ENCODE peak calls at places on chromosomes 11 and 22, in ten cellular contexts. One of them, this sample, is unnamed.
A peak's percentile ranks its signal among the peaks of the same experiment; 100 is the strongest.

GRCh38 chr11:43908191-43908590 is 27.6 kb downstream of the ALKBH3 start:
- DNase-seq in left ventricle myocardium superior: no peak
- DNase-seq in HT1080: no peak
- DNase-seq in T-helper 1 cell: no peak
- DNase-seq in fibroblast of pulmonary artery: no peak
- DNase-seq in stimulated activated CD4-positive, alpha-beta T cell treated with anti-CD3 and anti-CD28 coated beads, Interleukin-12 subunit alpha, Interleukin-12 subunit beta, amount 100 ng/mL, for 48 hours: no peak
- DNase-seq in renal cortical epithelial cell: no peak
- DNase-seq in breast epithelium: no peak
- DNase-seq in AG04450: no peak
- DNase-seq in foreskin fibroblast: no peak
- DNase-seq in this sample: no peak

GRCh38 chr11:108870373-108871020 is 205.6 kb downstream of the DDX10 start:
- DNase-seq in left ventricle myocardium superior: no peak
- DNase-seq in HT1080: peak; percentile 88
- DNase-seq in T-helper 1 cell: no peak
- DNase-seq in fibroblast of pulmonary artery: peak; percentile 74
- DNase-seq in stimulated activated CD4-positive, alpha-beta T cell treated with anti-CD3 and anti-CD28 coated beads, Interleukin-12 subunit alpha, Interleukin-12 subunit beta, amount 100 ng/mL, for 48 hours: no peak
- DNase-seq in renal cortical epithelial cell: peak; percentile 72
- DNase-seq in breast epithelium: no peak
- DNase-seq in AG04450: peak; percentile 34
- DNase-seq in foreskin fibroblast: peak; percentile 87
- DNase-seq in this sample: no peak

GRCh38 chr11:117547188-117547831 is 219.7 kb downstream of the CEP164 start:
- DNase-seq in left ventricle myocardium superior: no peak
- DNase-seq in HT1080: no peak
- DNase-seq in T-helper 1 cell: no peak
- DNase-seq in fibroblast of pulmonary artery: no peak
- DNase-seq in stimulated activated CD4-positive, alpha-beta T cell treated with anti-CD3 and anti-CD28 coated beads, Interleukin-12 subunit alpha, Interleukin-12 subunit beta, amount 100 ng/mL, for 48 hours: no peak
- DNase-seq in renal cortical epithelial cell: no peak
- DNase-seq in breast epithelium: no peak
- DNase-seq in AG04450: no peak
- DNase-seq in foreskin fibroblast: no peak
- DNase-seq in this sample: no peak

GRCh38 chr11:121613724-121614123 is 161.0 kb upstream of the SORL1-AS1 start:
- DNase-seq in left ventricle myocardium superior: no peak
- DNase-seq in HT1080: no peak
- DNase-seq in T-helper 1 cell: no peak
- DNase-seq in fibroblast of pulmonary artery: peak; percentile 20
- DNase-seq in stimulated activated CD4-positive, alpha-beta T cell treated with anti-CD3 and anti-CD28 coated beads, Interleukin-12 subunit alpha, Interleukin-12 subunit beta, amount 100 ng/mL, for 48 hours: no peak
- DNase-seq in renal cortical epithelial cell: peak; percentile 88
- DNase-seq in breast epithelium: no peak
- DNase-seq in AG04450: peak; percentile 55
- DNase-seq in foreskin fibroblast: peak; percentile 66
- DNase-seq in this sample: no peak

GRCh38 chr22:37109242-37109917 is at the start of gene TMPRSS6:
- DNase-seq in left ventricle myocardium superior: no peak
- DNase-seq in HT1080: no peak
- DNase-seq in T-helper 1 cell: no peak
- DNase-seq in fibroblast of pulmonary artery: no peak
- DNase-seq in stimulated activated CD4-positive, alpha-beta T cell treated with anti-CD3 and anti-CD28 coated beads, Interleukin-12 subunit alpha, Interleukin-12 subunit beta, amount 100 ng/mL, for 48 hours: no peak
- DNase-seq in renal cortical epithelial cell: no peak
- DNase-seq in breast epithelium: no peak
- DNase-seq in AG04450: no peak
- DNase-seq in foreskin fibroblast: no peak
- DNase-seq in this sample: no peak

GRCh38 chr11:1508986-1509385 is 22.4 kb upstream of the MOB2 start:
- DNase-seq in left ventricle myocardium superior: peak; percentile 30
- DNase-seq in HT1080: no peak
- DNase-seq in T-helper 1 cell: no peak
- DNase-seq in fibroblast of pulmonary artery: no peak
- DNase-seq in stimulated activated CD4-positive, alpha-beta T cell treated with anti-CD3 and anti-CD28 coated beads, Interleukin-12 subunit alpha, Interleukin-12 subunit beta, amount 100 ng/mL, for 48 hours: no peak
- DNase-seq in renal cortical epithelial cell: no peak
- DNase-seq in breast epithelium: no peak
- DNase-seq in AG04450: no peak
- DNase-seq in foreskin fibroblast: no peak
- DNase-seq in this sample: no peak

GRCh38 chr11:93000511-93001476 is 31.3 kb downstream of the MTNR1B start:
- DNase-seq in left ventricle myocardium superior: no peak
- DNase-seq in HT1080: peak; percentile 83
- DNase-seq in T-helper 1 cell: no peak
- DNase-seq in fibroblast of pulmonary artery: peak; percentile 72
- DNase-seq in stimulated activated CD4-positive, alpha-beta T cell treated with anti-CD3 and anti-CD28 coated beads, Interleukin-12 subunit alpha, Interleukin-12 subunit beta, amount 100 ng/mL, for 48 hours: no peak
- DNase-seq in renal cortical epithelial cell: peak; percentile 88
- DNase-seq in breast epithelium: no peak
- DNase-seq in AG04450: peak; percentile 71
- DNase-seq in foreskin fibroblast: peak; percentile 84
- DNase-seq in this sample: peak; percentile 44

GRCh38 chr11:11397043-11397415 is 44.0 kb upstream of the CSNK2A3 start:
- DNase-seq in left ventricle myocardium superior: no peak
- DNase-seq in HT1080: no peak
- DNase-seq in T-helper 1 cell: no peak
- DNase-seq in fibroblast of pulmonary artery: no peak
- DNase-seq in stimulated activated CD4-positive, alpha-beta T cell treated with anti-CD3 and anti-CD28 coated beads, Interleukin-12 subunit alpha, Interleukin-12 subunit beta, amount 100 ng/mL, for 48 hours: no peak
- DNase-seq in renal cortical epithelial cell: no peak
- DNase-seq in breast epithelium: no peak
- DNase-seq in AG04450: no peak
- DNase-seq in foreskin fibroblast: no peak
- DNase-seq in this sample: no peak

GRCh38 chr11:134679592-134679991 is 267.6 kb upstream of the B3GAT1 start:
- DNase-seq in left ventricle myocardium superior: no peak
- DNase-seq in HT1080: no peak
- DNase-seq in T-helper 1 cell: no peak
- DNase-seq in fibroblast of pulmonary artery: no peak
- DNase-seq in stimulated activated CD4-positive, alpha-beta T cell treated with anti-CD3 and anti-CD28 coated beads, Interleukin-12 subunit alpha, Interleukin-12 subunit beta, amount 100 ng/mL, for 48 hours: no peak
- DNase-seq in renal cortical epithelial cell: no peak
- DNase-seq in breast epithelium: no peak
- DNase-seq in AG04450: no peak
- DNase-seq in foreskin fibroblast: no peak
- DNase-seq in this sample: no peak

GRCh38 chr11:121520243-121521144 is 67.7 kb upstream of the SORL1-AS1 start:
- DNase-seq in left ventricle myocardium superior: no peak
- DNase-seq in HT1080: peak; percentile 62
- DNase-seq in T-helper 1 cell: no peak
- DNase-seq in fibroblast of pulmonary artery: peak; percentile 83
- DNase-seq in stimulated activated CD4-positive, alpha-beta T cell treated with anti-CD3 and anti-CD28 coated beads, Interleukin-12 subunit alpha, Interleukin-12 subunit beta, amount 100 ng/mL, for 48 hours: no peak
- DNase-seq in renal cortical epithelial cell: peak; percentile 33
- DNase-seq in breast epithelium: no peak
- DNase-seq in AG04450: peak; percentile 57
- DNase-seq in foreskin fibroblast: peak; percentile 88
- DNase-seq in this sample: peak; percentile 7

GRCh38 chr11:35235944-35236666 is 97.1 kb downstream of the CD44 start:
- DNase-seq in left ventricle myocardium superior: no peak
- DNase-seq in HT1080: peak; percentile 91
- DNase-seq in T-helper 1 cell: peak; percentile 56
- DNase-seq in fibroblast of pulmonary artery: no peak
- DNase-seq in stimulated activated CD4-positive, alpha-beta T cell treated with anti-CD3 and anti-CD28 coated beads, Interleukin-12 subunit alpha, Interleukin-12 subunit beta, amount 100 ng/mL, for 48 hours: peak; percentile 47
- DNase-seq in renal cortical epithelial cell: peak; percentile 94
- DNase-seq in breast epithelium: peak; percentile 70
- DNase-seq in AG04450: no peak
- DNase-seq in foreskin fibroblast: no peak
- DNase-seq in this sample: no peak

GRCh38 chr22:49574861-49575702 is 252.6 kb downstream of the BRD1 start:
- DNase-seq in left ventricle myocardium superior: peak; percentile 35
- DNase-seq in HT1080: peak; percentile 66
- DNase-seq in T-helper 1 cell: no peak
- DNase-seq in fibroblast of pulmonary artery: no peak
- DNase-seq in stimulated activated CD4-positive, alpha-beta T cell treated with anti-CD3 and anti-CD28 coated beads, Interleukin-12 subunit alpha, Interleukin-12 subunit beta, amount 100 ng/mL, for 48 hours: no peak
- DNase-seq in renal cortical epithelial cell: no peak
- DNase-seq in breast epithelium: no peak
- DNase-seq in AG04450: no peak
- DNase-seq in foreskin fibroblast: no peak
- DNase-seq in this sample: no peak

GRCh38 chr22:37485006-37485713 is 1.0 kb downstream of the MFNG start:
- DNase-seq in left ventricle myocardium superior: peak; percentile 51
- DNase-seq in HT1080: no peak
- DNase-seq in T-helper 1 cell: peak; percentile 47
- DNase-seq in fibroblast of pulmonary artery: no peak
- DNase-seq in stimulated activated CD4-positive, alpha-beta T cell treated with anti-CD3 and anti-CD28 coated beads, Interleukin-12 subunit alpha, Interleukin-12 subunit beta, amount 100 ng/mL, for 48 hours: peak; percentile 33
- DNase-seq in renal cortical epithelial cell: no peak
- DNase-seq in breast epithelium: no peak
- DNase-seq in AG04450: no peak
- DNase-seq in foreskin fibroblast: no peak
- DNase-seq in this sample: no peak

GRCh38 chr22:50318698-50319411 is 8.0 kb downstream of the DENND6B start:
- DNase-seq in left ventricle myocardium superior: no peak
- DNase-seq in HT1080: no peak
- DNase-seq in T-helper 1 cell: no peak
- DNase-seq in fibroblast of pulmonary artery: no peak
- DNase-seq in stimulated activated CD4-positive, alpha-beta T cell treated with anti-CD3 and anti-CD28 coated beads, Interleukin-12 subunit alpha, Interleukin-12 subunit beta, amount 100 ng/mL, for 48 hours: no peak
- DNase-seq in renal cortical epithelial cell: no peak
- DNase-seq in breast epithelium: no peak
- DNase-seq in AG04450: no peak
- DNase-seq in foreskin fibroblast: no peak
- DNase-seq in this sample: no peak

GRCh38 chr22:17952273-17952801 is 72.0 kb downstream of the MICAL3 start:
- DNase-seq in left ventricle myocardium superior: no peak
- DNase-seq in HT1080: no peak
- DNase-seq in T-helper 1 cell: no peak
- DNase-seq in fibroblast of pulmonary artery: no peak
- DNase-seq in stimulated activated CD4-positive, alpha-beta T cell treated with anti-CD3 and anti-CD28 coated beads, Interleukin-12 subunit alpha, Interleukin-12 subunit beta, amount 100 ng/mL, for 48 hours: no peak
- DNase-seq in renal cortical epithelial cell: peak; percentile 78
- DNase-seq in breast epithelium: no peak
- DNase-seq in AG04450: no peak
- DNase-seq in foreskin fibroblast: no peak
- DNase-seq in this sample: no peak

GRCh38 chr11:122343247-122343646 is 227.2 kb upstream of the BLID start:
- DNase-seq in left ventricle myocardium superior: no peak
- DNase-seq in HT1080: no peak
- DNase-seq in T-helper 1 cell: no peak
- DNase-seq in fibroblast of pulmonary artery: no peak
- DNase-seq in stimulated activated CD4-positive, alpha-beta T cell treated with anti-CD3 and anti-CD28 coated beads, Interleukin-12 subunit alpha, Interleukin-12 subunit beta, amount 100 ng/mL, for 48 hours: no peak
- DNase-seq in renal cortical epithelial cell: no peak
- DNase-seq in breast epithelium: no peak
- DNase-seq in AG04450: no peak
- DNase-seq in foreskin fibroblast: no peak
- DNase-seq in this sample: no peak

GRCh38 chr11:46326813-46327416 is 20.3 kb upstream of the DGKZ start:
- DNase-seq in left ventricle myocardium superior: no peak
- DNase-seq in HT1080: no peak
- DNase-seq in T-helper 1 cell: no peak
- DNase-seq in fibroblast of pulmonary artery: no peak
- DNase-seq in stimulated activated CD4-positive, alpha-beta T cell treated with anti-CD3 and anti-CD28 coated beads, Interleukin-12 subunit alpha, Interleukin-12 subunit beta, amount 100 ng/mL, for 48 hours: no peak
- DNase-seq in renal cortical epithelial cell: no peak
- DNase-seq in breast epithelium: no peak
- DNase-seq in AG04450: no peak
- DNase-seq in foreskin fibroblast: no peak
- DNase-seq in this sample: no peak

GRCh38 chr11:65417702-65418430 is 4.7 kb upstream of the NEAT1 start:
- DNase-seq in left ventricle myocardium superior: peak; percentile 64
- DNase-seq in HT1080: no peak
- DNase-seq in T-helper 1 cell: no peak
- DNase-seq in fibroblast of pulmonary artery: peak; percentile 39
- DNase-seq in stimulated activated CD4-positive, alpha-beta T cell treated with anti-CD3 and anti-CD28 coated beads, Interleukin-12 subunit alpha, Interleukin-12 subunit beta, amount 100 ng/mL, for 48 hours: peak; percentile 30
- DNase-seq in renal cortical epithelial cell: peak; percentile 40
- DNase-seq in breast epithelium: peak; percentile 58
- DNase-seq in AG04450: no peak
- DNase-seq in foreskin fibroblast: peak; percentile 60
- DNase-seq in this sample: peak; percentile 82

GRCh38 chr11:114280696-114281095 is 15.5 kb upstream of the NNMT start:
- DNase-seq in left ventricle myocardium superior: peak; percentile 65
- DNase-seq in HT1080: peak; percentile 87
- DNase-seq in T-helper 1 cell: no peak
- DNase-seq in fibroblast of pulmonary artery: peak; percentile 92
- DNase-seq in stimulated activated CD4-positive, alpha-beta T cell treated with anti-CD3 and anti-CD28 coated beads, Interleukin-12 subunit alpha, Interleukin-12 subunit beta, amount 100 ng/mL, for 48 hours: peak; percentile 8
- DNase-seq in renal cortical epithelial cell: peak; percentile 85
- DNase-seq in breast epithelium: no peak
- DNase-seq in AG04450: peak; percentile 65
- DNase-seq in foreskin fibroblast: peak; percentile 92
- DNase-seq in this sample: peak; percentile 69

GRCh38 chr11:120710354-120711187 is 199.0 kb downstream of the GRIK4 start:
- DNase-seq in left ventricle myocardium superior: peak; percentile 41
- DNase-seq in HT1080: peak; percentile 91
- DNase-seq in T-helper 1 cell: no peak
- DNase-seq in fibroblast of pulmonary artery: peak; percentile 84
- DNase-seq in stimulated activated CD4-positive, alpha-beta T cell treated with anti-CD3 and anti-CD28 coated beads, Interleukin-12 subunit alpha, Interleukin-12 subunit beta, amount 100 ng/mL, for 48 hours: no peak
- DNase-seq in renal cortical epithelial cell: peak; percentile 92
- DNase-seq in breast epithelium: no peak
- DNase-seq in AG04450: peak; percentile 77
- DNase-seq in foreskin fibroblast: peak; percentile 96
- DNase-seq in this sample: peak; percentile 70

GRCh38 chr11:17564687-17565042 is 17.6 kb downstream of the OTOG start:
- DNase-seq in left ventricle myocardium superior: no peak
- DNase-seq in HT1080: no peak
- DNase-seq in T-helper 1 cell: no peak
- DNase-seq in fibroblast of pulmonary artery: no peak
- DNase-seq in stimulated activated CD4-positive, alpha-beta T cell treated with anti-CD3 and anti-CD28 coated beads, Interleukin-12 subunit alpha, Interleukin-12 subunit beta, amount 100 ng/mL, for 48 hours: no peak
- DNase-seq in renal cortical epithelial cell: no peak
- DNase-seq in breast epithelium: no peak
- DNase-seq in AG04450: no peak
- DNase-seq in foreskin fibroblast: no peak
- DNase-seq in this sample: no peak